ENCODE peak calls at places on chromosomes 11 and 22, in eight cellular contexts. P is HT1080, G is HS-27A, N is dorsolateral prefrontal cortex, F is fibroblast of villous mesenchyme, Q is substantia nigra, Y is head of caudate nucleus, A is activated gamma-delta T cell treated with Interleukin-2 at 50 U/mL for 16 hours. Z is an unnamed sample.
A peak's percentile ranks its signal among the peaks of the same experiment; 100 is the strongest.

GRCh38 chr22:49044091-49044490 is 783.6 kb downstream of the BRD1 start:
- DNase-seq in Y (no peak), A (no peak), F (no peak), Q (no peak), N (no peak), P (no peak), G (no peak), Z (no peak)

GRCh38 chr11:29159552-29160465 is 857.0 kb downstream of the KCNA4 start:
- DNase-seq in A (no peak), P (peak; percentile 69), Q (no peak), N (peak; percentile 18), F (peak; percentile 73), Y (no peak), G (peak; percentile 71), Z (no peak)

GRCh38 chr11:61971177-61972111 is 4.0 kb upstream of the FTH1 start:
- DNase-seq in Q (peak; percentile 97), P (peak; percentile 98), N (peak; percentile 95), G (peak; percentile 83), Y (peak; percentile 90), A (no peak), F (peak; percentile 100), Z (no peak)

GRCh38 chr11:107413352-107413751 is 44.3 kb downstream of the CWF19L2 start:
- DNase-seq in N (no peak), A (no peak), F (no peak), P (no peak), Y (no peak), Q (no peak), G (no peak), Z (no peak)

GRCh38 chr22:17580461-17581031 is 17.2 kb downstream of the SLC25A18 start:
- DNase-seq in A (no peak), F (no peak), Q (peak; percentile 32), G (no peak), P (no peak), N (no peak), Y (no peak), Z (no peak)

GRCh38 chr11:65879622-65880021 is at the start of gene CTSW:
- DNase-seq in N (no peak), P (no peak), A (peak; percentile 56), F (no peak), Q (no peak), G (no peak), Y (no peak), Z (no peak)

GRCh38 chr11:77093056-77093891 is 9.4 kb upstream of the OMP start:
- DNase-seq in A (no peak), G (no peak), F (no peak), Y (no peak), P (no peak), N (no peak), Q (no peak), Z (no peak)

GRCh38 chr11:65479184-65480145 is 19.4 kb upstream of the MALAT1 start:
- DNase-seq in A (no peak), N (peak; percentile 51), F (peak; percentile 99), G (no peak), Q (peak; percentile 57), Y (no peak), P (peak; percentile 65), Z (no peak)

GRCh38 chr11:119933584-119933983 is 204.3 kb downstream of the TRIM29 start:
- DNase-seq in F (no peak), G (no peak), N (no peak), Y (no peak), Q (no peak), A (no peak), P (no peak), Z (no peak)

GRCh38 chr22:48369789-48370507 is 1457.7 kb downstream of the BRD1 start:
- DNase-seq in P (no peak), Q (no peak), Y (no peak), F (no peak), N (no peak), A (no peak), G (no peak), Z (no peak)

GRCh38 chr11:61532136-61533038 is 23.8 kb downstream of the LRRC10B start:
- DNase-seq in N (no peak), A (peak; percentile 24), F (peak; percentile 14), Y (peak; percentile 47), Q (no peak), P (peak; percentile 46), G (no peak), Z (peak; percentile 14)

GRCh38 chr22:39266398-39267030 is 21.7 kb upstream of the PDGFB start:
- DNase-seq in F (peak; percentile 83), Q (no peak), Y (no peak), G (no peak), N (no peak), A (no peak), P (no peak), Z (no peak)

GRCh38 chr11:2137202-2138071 is 1.8 kb downstream of the IGF2 start:
- DNase-seq in N (no peak), Q (no peak), A (no peak), G (peak; percentile 19), F (peak; percentile 93), P (no peak), Y (no peak), Z (no peak)

GRCh38 chr22:47374901-47375575 is 612.6 kb downstream of the TBC1D22A start:
- DNase-seq in N (no peak), P (no peak), F (no peak), Q (no peak), G (no peak), Y (no peak), A (no peak), Z (no peak)

GRCh38 chr11:61586792-61587430 is 6.0 kb upstream of the SYT7 start:
- DNase-seq in Q (no peak), G (no peak), Y (no peak), P (no peak), N (no peak), A (no peak), F (no peak), Z (no peak)

GRCh38 chr11:10591741-10592140 is 23.3 kb upstream of the LYVE1 start:
- DNase-seq in A (no peak), Y (no peak), P (no peak), F (no peak), Q (no peak), G (no peak), N (no peak), Z (no peak)

GRCh38 chr11:46826310-46827044 is 19.6 kb downstream of the CKAP5 start:
- DNase-seq in G (no peak), F (peak; percentile 77), Y (peak; percentile 81), P (peak; percentile 84), N (peak; percentile 86), Q (peak; percentile 80), A (peak; percentile 68), Z (peak; percentile 34)

GRCh38 chr11:64056213-64056785 is 20.6 kb downstream of the FLRT1 start:
- DNase-seq in P (no peak), Y (peak; percentile 44), Q (peak; percentile 74), N (peak; percentile 52), F (no peak), A (no peak), G (no peak), Z (no peak)

Z was measured in stimulated activated CD8-positive, alpha-beta memory T cell treated with anti-CD3 and anti-CD28 coated beads, Interleukin-15, amount 100 ng/mL, for 1 hour.